ENCODE peak calls at places on chromosomes 5 and 9, in seven cellular contexts. P is OCI-LY7, I is neuronal stem cell, Y is HCT116, Q is endothelial cell of umbilical vein, B is mammary epithelial cell, S is IMR-90. R is an unnamed sample.

GRCh38 chr5:111548992-111549649 is 36.8 kb upstream of the STARD4 start:
- DNase-seq in I (no peak), Y (no peak), S (peak; percentile 38), P (no peak), Q (no peak), B (no peak), R (peak; percentile 60)

GRCh38 chr5:10493884-10494283 is 52.2 kb downstream of the ROPN1L start:
- DNase-seq in S (no peak), B (no peak), Y (no peak), Q (no peak), P (peak; percentile 11), I (no peak), R (no peak)

GRCh38 chr5:113020461-113021273 is 44.1 kb downstream of the DCP2 start:
- DNase-seq in I (no peak), S (peak; percentile 87), P (no peak), Y (peak; percentile 84), B (peak; percentile 88), Q (peak; percentile 84), R (peak; percentile 69)

GRCh38 chr9:117929873-117930272 is 225.7 kb downstream of the TLR4 start:
- DNase-seq in I (no peak), P (no peak), B (no peak), Y (no peak), Q (no peak), S (no peak), R (no peak)

GRCh38 chr9:81002242-81002641 is 687.1 kb downstream of the TLE1 start:
- DNase-seq in Q (no peak), S (no peak), I (no peak), Y (peak; percentile 48), P (peak; percentile 18), B (peak; percentile 88), R (no peak)

GRCh38 chr9:3578786-3579185 is 53.0 kb upstream of the RFX3 start:
- DNase-seq in I (no peak), B (peak; percentile 83), Y (no peak), S (peak; percentile 72), Q (no peak), P (no peak), R (peak; percentile 93)

GRCh38 chr9:109793921-109794320 is 13.9 kb downstream of the PALM2AKAP2 start:
- DNase-seq in I (no peak), Q (no peak), P (no peak), Y (no peak), S (no peak), B (no peak), R (no peak)

GRCh38 chr9:133528887-133529262 is 4.1 kb upstream of the MYMK start:
- DNase-seq in Q (no peak), S (no peak), B (no peak), I (no peak), Y (no peak), P (no peak), R (no peak)

GRCh38 chr9:106482733-106483132 is 380.2 kb upstream of the ZNF462 start:
- DNase-seq in Y (no peak), I (no peak), Q (no peak), B (peak; percentile 81), P (no peak), S (no peak), R (no peak)

GRCh38 chr5:90982576-90982975 is 400.5 kb downstream of the ARRDC3 start:
- DNase-seq in Q (no peak), S (no peak), B (no peak), Y (no peak), I (no peak), P (no peak), R (no peak)

GRCh38 chr5:140855772-140856674 is at the start of gene PCDHA10:
- DNase-seq in B (no peak), Y (peak; percentile 42), I (peak; percentile 24), S (no peak), Q (peak; percentile 35), P (peak; percentile 18), R (peak; percentile 41)

GRCh38 chr9:109255394-109255793 is 65.5 kb downstream of the EPB41L4B start:
- DNase-seq in B (no peak), P (no peak), S (no peak), I (no peak), Q (no peak), Y (no peak), R (no peak)

GRCh38 chr9:83440641-83441040 is 97.6 kb downstream of the FRMD3 start:
- DNase-seq in B (no peak), Y (no peak), I (no peak), P (no peak), S (no peak), Q (no peak), R (no peak)

GRCh38 chr5:108681079-108681921 is 66.4 kb upstream of the FER start:
- DNase-seq in I (peak; percentile 35), P (peak; percentile 37), Y (peak; percentile 51), B (peak; percentile 56), Q (peak; percentile 81), S (peak; percentile 78), R (peak; percentile 87)

GRCh38 chr5:172659909-172660628 is 19.0 kb downstream of the NEURL1B start:
- DNase-seq in S (peak; percentile 94), B (peak; percentile 54), Y (no peak), I (peak; percentile 67), P (peak; percentile 6), Q (no peak), R (peak; percentile 91)
- H3K4me3 ChIP-seq in S (no peak overlapping the region), B (no peak overlapping the region), Y (no peak overlapping the region), I (peak overlapping the region; percentile 31), P (no peak overlapping the region), Q (no peak overlapping the region), R (no peak overlapping the region)

GRCh38 chr5:160469156-160470144 is 47.8 kb downstream of the PTTG1 start:
- DNase-seq in Y (no peak), P (no peak), B (no peak), I (no peak), Q (no peak), S (no peak), R (no peak)

GRCh38 chr5:160466121-160466520 is 44.5 kb downstream of the PTTG1 start:
- DNase-seq in S (no peak), Y (no peak), P (no peak), Q (no peak), I (no peak), B (no peak), R (no peak)

GRCh38 chr5:160466889-160467554 is 45.4 kb downstream of the PTTG1 start:
- DNase-seq in S (no peak), Y (no peak), P (no peak), Q (peak; percentile 43), B (no peak), I (no peak), R (no peak)

GRCh38 chr5:160468576-160468975 is 46.9 kb downstream of the PTTG1 start:
- DNase-seq in B (no peak), Q (no peak), Y (no peak), P (no peak), I (no peak), S (no peak), R (no peak)

GRCh38 chr5:160467555-160468418 is 46.1 kb downstream of the PTTG1 start:
- DNase-seq in P (peak; percentile 83), S (peak; percentile 87), Y (no peak), B (peak; percentile 78), I (no peak), Q (peak; percentile 89), R (peak; percentile 67)
- H2AFZ ChIP-seq in P (peak overlapping the region; percentile 80), S (peak overlapping the region; percentile 54), Y (no peak overlapping the region), B (peak overlapping the region; percentile 80), I (no peak overlapping the region), Q (peak overlapping the region; percentile 38), R (peak overlapping the region; percentile 81)

DNA sequence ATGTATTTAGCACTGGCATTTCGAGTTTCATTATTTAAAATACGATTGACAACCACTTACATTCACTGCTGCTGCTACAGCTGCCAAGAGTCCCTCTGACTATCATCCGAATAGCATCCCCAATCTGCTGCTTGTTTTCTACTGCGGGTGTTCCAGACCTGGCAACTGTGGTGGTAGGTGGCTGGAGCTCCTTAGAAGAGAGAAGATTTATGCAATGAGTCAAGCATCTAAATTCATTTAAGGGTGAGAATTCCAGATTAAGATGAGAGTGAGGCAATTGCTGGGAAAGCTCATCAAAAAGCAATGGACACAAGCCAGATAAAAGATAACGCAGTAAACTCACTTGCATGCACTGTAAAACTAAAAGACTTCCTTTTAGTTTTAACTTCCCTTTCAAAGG is 3.9 kb downstream of the PLK2 start:
- DNase-seq in P (no peak), B (no peak), I (no peak), S (no peak), Y (no peak), Q (peak; percentile 23), R (no peak)
- H3K4me3 ChIP-seq in P (no peak overlapping the region), B (peak overlapping the region; percentile 98), I (no peak overlapping the region), S (peak overlapping the region; percentile 29), Y (no peak overlapping the region), Q (no peak overlapping the region), R (peak overlapping the region; percentile 98)

DNA sequence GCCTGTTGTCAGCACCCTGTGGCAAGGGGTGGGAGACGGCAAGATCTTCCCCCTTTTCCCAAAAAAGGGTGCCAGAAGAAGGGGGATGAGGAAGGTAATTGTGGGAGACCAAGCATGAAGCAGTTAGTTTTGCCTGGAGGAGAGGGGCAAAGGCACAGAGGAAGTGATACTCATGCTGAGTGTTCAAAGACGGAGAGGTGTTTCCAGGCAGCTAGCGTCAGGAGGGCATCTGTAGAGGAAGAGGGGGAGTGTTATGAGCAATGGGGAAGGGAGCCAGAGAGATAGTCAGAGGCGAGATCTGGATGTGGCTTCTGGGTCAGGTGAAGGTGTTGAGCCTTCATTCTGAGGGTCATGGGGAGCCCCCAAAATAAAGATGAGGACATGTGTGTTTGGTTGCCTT is 26.9 kb upstream of the ADAM19 start:
- DNase-seq in P (peak; percentile 76), I (no peak), S (peak; percentile 65), B (peak; percentile 79), Q (peak; percentile 24), Y (no peak), R (peak; percentile 63)
- H2AFZ ChIP-seq in P (peak overlapping the region; percentile 88), I (no peak overlapping the region), S (peak overlapping the region; percentile 80), B (peak overlapping the region; percentile 89), Q (peak overlapping the region; percentile 90), Y (peak overlapping the region; percentile 66), R (peak overlapping the region; percentile 40)

DNA sequence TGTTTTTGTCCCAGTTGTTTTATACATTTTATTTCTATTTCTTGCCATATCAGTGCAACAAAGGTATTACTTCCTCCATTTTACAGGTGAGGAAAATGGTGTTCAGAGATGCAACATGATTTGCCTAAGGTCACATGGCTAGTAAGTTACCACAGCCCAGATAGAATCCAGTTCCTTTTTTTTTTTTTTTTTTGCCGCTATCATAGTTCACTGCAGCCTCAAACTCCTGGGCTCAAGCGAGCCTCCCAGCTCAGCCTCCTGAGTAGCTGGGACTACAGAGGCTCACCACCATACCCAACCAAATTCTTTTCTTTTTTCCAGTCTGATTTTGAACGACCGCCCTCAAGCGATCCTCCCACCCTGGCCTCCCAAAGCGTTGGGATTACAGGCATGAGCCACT is 480 bp upstream of the CCDC69 start:
- DNase-seq in B (no peak), P (peak; percentile 83), Q (no peak), I (no peak), S (no peak), Y (no peak), R (no peak)
- H3K4me3 ChIP-seq in B (no peak overlapping the region), P (peak overlapping the region; percentile 84), Q (no peak overlapping the region), I (no peak overlapping the region), S (no peak overlapping the region), Y (peak overlapping the region; percentile 62), R (peak overlapping the region; percentile 94)